ENCODE peak calls at places on chromosomes 11 and 22, in seven cellular contexts. Q, I, N, J, K, M and L are unnamed samples.

GRCh38 chr11:95734009-95734572 is 55.5 kb downstream of the FAM76B start:
- DNase-seq in Q (no peak), N (no peak), J (no peak), K (no peak), I (no peak), M (no peak), L (no peak)

GRCh38 chr11:92500463-92500862 is 275.8 kb downstream of the FAT3 start:
- DNase-seq in K (no peak), N (no peak), Q (no peak), I (no peak), M (no peak), J (no peak), L (no peak)

GRCh38 chr11:76756341-76756771 is 26.8 kb upstream of the TSKU start:
- DNase-seq in J (no peak), Q (no peak), N (no peak), M (no peak), K (no peak), I (no peak), L (no peak)

GRCh38 chr22:26779929-26780328 is 122.5 kb downstream of the MIAT start:
- DNase-seq in M (no peak), I (no peak), K (no peak), N (no peak), J (no peak), Q (no peak), L (no peak)

GRCh38 chr11:35683728-35684339 is 21.3 kb downstream of the TRIM44 start:
- DNase-seq in N (no peak), Q (no peak), I (no peak), J (no peak), M (no peak), K (no peak), L (no peak)

GRCh38 chr11:1227551-1228182 is 4.8 kb downstream of the MUC5B start:
- DNase-seq in N (no peak), K (no peak), I (no peak), M (peak; percentile 6), J (no peak), Q (no peak), L (no peak)

GRCh38 chr11:62831520-62832345 is at the start of gene STX5:
- DNase-seq in N (peak; percentile 100), M (peak; percentile 100), K (peak; percentile 100), Q (peak; percentile 100), I (peak; percentile 98), J (peak; percentile 100), L (peak; percentile 100)

GRCh38 chr11:104570088-104570701 is 328.1 kb downstream of the CASP12 start:
- DNase-seq in J (no peak), I (no peak), K (no peak), M (no peak), Q (no peak), N (no peak), L (no peak)

GRCh38 chr11:93740802-93741093 is 547 bp downstream of the TAF1D start:
- DNase-seq in M (peak; percentile 64), Q (peak; percentile 50), I (peak; percentile 70), N (peak; percentile 45), K (peak; percentile 54), J (peak; percentile 53), L (peak; percentile 88)

GRCh38 chr22:29202231-29203192 is 3.2 kb upstream of the EMID1 start:
- DNase-seq in M (peak; percentile 59), Q (peak; percentile 43), I (peak; percentile 24), K (peak; percentile 30), J (peak; percentile 21), N (peak; percentile 28), L (peak; percentile 40)

GRCh38 chr22:40009231-40009769 is 14.5 kb downstream of the FAM83F start:
- DNase-seq in N (no peak), I (no peak), K (peak; percentile 64), M (peak; percentile 29), J (no peak), Q (peak; percentile 41), L (no peak)

GRCh38 chr11:58442136-58442535 is at the start of gene OR5B12:
- DNase-seq in K (no peak), N (no peak), M (no peak), J (no peak), Q (no peak), I (no peak), L (no peak)

GRCh38 chr11:45432100-45432499 is 146.0 kb upstream of the SYT13 start:
- DNase-seq in M (no peak), I (no peak), Q (no peak), N (no peak), J (no peak), K (no peak), L (no peak)

GRCh38 chr11:9719949-9720646 is 56.2 kb downstream of the SWAP70 start:
- DNase-seq in Q (no peak), N (no peak), M (no peak), K (no peak), I (no peak), J (no peak), L (no peak)

GRCh38 chr11:9169595-9170295 is 78.3 kb upstream of the SCUBE2 start:
- DNase-seq in N (no peak), K (no peak), J (no peak), Q (no peak), I (peak; percentile 12), M (no peak), L (no peak)

GRCh38 chr11:7973011-7973410 is 7.8 kb upstream of the NLRP10 start:
- DNase-seq in Q (no peak), K (no peak), N (no peak), M (no peak), I (no peak), J (no peak), L (no peak)
- TF ChIP-seq CTCF in Q (no peak), K (no peak), N (no peak), M (no peak), I (no peak), J (no peak), L (no peak)

GRCh38 chr22:20319745-20320658 is at the start of gene DGCR6L:
- DNase-seq in N (peak; percentile 96), M (peak; percentile 98), I (peak; percentile 94), K (peak; percentile 98), Q (peak; percentile 98), J (peak; percentile 93), L (peak; percentile 92)

GRCh38 chr22:20316217-20316843 is 3.5 kb downstream of the DGCR6L start:
- DNase-seq in J (peak; percentile 2), N (no peak), M (peak; percentile 4), Q (peak; percentile 9), K (no peak), I (no peak), L (peak; percentile 70)

GRCh38 chr22:20315337-20316216 is 4.3 kb downstream of the DGCR6L start:
- DNase-seq in I (no peak), J (peak; percentile 1), N (no peak), Q (peak; percentile 21), K (no peak), M (peak; percentile 5), L (peak; percentile 80)

GRCh38 chr22:20319041-20319744 is 667 bp downstream of the DGCR6L start:
- DNase-seq in Q (peak; percentile 24), M (no peak), N (peak; percentile 13), K (no peak), I (no peak), J (no peak), L (peak; percentile 83)

GRCh38 chr22:20316844-20317401 is 2.9 kb downstream of the DGCR6L start:
- DNase-seq in Q (peak; percentile 10), N (no peak), M (peak; percentile 6), J (no peak), K (no peak), I (no peak), L (peak; percentile 36)
- H3K4me3 ChIP-seq in Q (no peak overlapping the region), N (no peak overlapping the region), M (no peak overlapping the region), J (no peak overlapping the region), K (no peak overlapping the region), I (no peak overlapping the region), L (no peak overlapping the region)

GRCh38 chr22:19579113-19579811 is 55.1 kb upstream of the CLDN5 start:
- DNase-seq in Q (no peak), I (no peak), K (no peak), N (no peak), J (no peak), M (no peak), L (no peak)

GRCh38 chr22:19578180-19579004 is 54.2 kb upstream of the CLDN5 start:
- DNase-seq in Q (no peak), I (no peak), K (no peak), M (no peak), J (no peak), N (no peak), L (peak; percentile 61)

GRCh38 chr22:19582033-19582693 is 58.0 kb upstream of the CLDN5 start:
- DNase-seq in K (no peak), J (no peak), M (no peak), N (no peak), I (no peak), Q (no peak), L (no peak)

GRCh38 chr22:19580291-19580890 is 56.2 kb upstream of the CLDN5 start:
- DNase-seq in Q (no peak), J (no peak), I (no peak), N (no peak), M (no peak), K (no peak), L (no peak)

GRCh38 chr22:19579880-19580279 is 55.7 kb upstream of the CLDN5 start:
- DNase-seq in Q (no peak), N (no peak), M (peak; percentile 11), I (no peak), J (no peak), K (peak; percentile 67), L (no peak)
- TF ChIP-seq POLR2A in Q (no peak), N (no peak), M (no peak), I (no peak), J (no peak), K (peak; percentile 41), L (no peak)

GRCh38 chr11:102587722-102588121 is 37.4 kb downstream of the MMP20 start:
- DNase-seq in J (no peak), I (no peak), M (no peak), K (no peak), Q (no peak), N (no peak), L (no peak)
- TF ChIP-seq CTCF in J (no peak), I (no peak), M (no peak), K (no peak), Q (no peak), N (no peak), L (no peak)

DNA sequence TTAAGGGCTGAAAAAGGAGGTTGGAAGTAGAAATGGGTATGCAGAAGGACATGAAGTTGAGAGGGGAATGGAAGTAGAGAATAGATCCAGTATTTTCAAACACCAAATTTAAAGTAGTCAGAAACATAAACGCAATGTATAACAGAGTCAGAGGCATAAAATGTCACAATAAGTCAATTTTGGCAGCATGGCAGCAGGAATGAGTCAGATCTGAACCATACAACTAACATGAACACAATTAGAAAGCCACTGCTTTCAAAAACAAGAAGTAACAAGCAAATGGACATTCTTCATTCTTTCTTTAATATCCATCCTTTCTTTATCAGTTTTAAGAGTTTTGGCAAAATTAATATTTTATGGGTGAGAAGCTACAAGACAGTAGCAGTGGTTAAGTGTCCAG is 2.5 kb downstream of the CHORDC1 start:
- DNase-seq in Q (no peak), M (no peak), J (no peak), I (no peak), N (no peak), K (no peak), L (no peak)
- H3K4me3 ChIP-seq in Q (peak overlapping the region; percentile 93), M (peak overlapping the region; percentile 1), J (no peak overlapping the region), I (peak overlapping the region; percentile 94), N (no peak overlapping the region), K (no peak overlapping the region), L (no peak overlapping the region)